ENCODE peak calls at places on chromosomes 16 and 17, in four cellular contexts. P is transverse colon, E is NCI-H1105, Q is caudate nucleus. G is an unnamed sample.

GRCh38 chr17:9175700-9176467 is 154.6 kb downstream of the NTN1 start:
- DNase-seq in E (no peak), Q (no peak), P (no peak), G (no peak)

GRCh38 chr17:82734987-82735866 is at the start of gene FN3K:
- DNase-seq in P (peak; percentile 73), Q (peak; percentile 74), E (peak; percentile 44), G (no peak)

GRCh38 chr17:58318065-58318481 is 10.5 kb downstream of the TSPOAP1 start:
- DNase-seq in Q (no peak), P (no peak), E (no peak), G (no peak)

GRCh38 chr17:64146418-64147109 is 16.6 kb upstream of the ERN1 start:
- DNase-seq in P (peak; percentile 60), E (peak; percentile 65), Q (peak; percentile 51), G (no peak)

GRCh38 chr16:71230122-71230845 is at the start of gene HYDIN:
- DNase-seq in E (peak; percentile 75), Q (peak; percentile 67), P (peak; percentile 41), G (no peak)

GRCh38 chr17:66493283-66494019 is 191.0 kb downstream of the PRKCA start:
- DNase-seq in E (no peak), P (no peak), Q (no peak), G (no peak)

GRCh38 chr17:73228748-73229236 is 32.9 kb downstream of the CPSF4L start:
- DNase-seq in E (no peak), Q (no peak), P (peak; percentile 66), G (peak; percentile 38)

GRCh38 chr16:80023865-80024264 is 423.3 kb upstream of the MAF start:
- DNase-seq in P (no peak), E (no peak), Q (no peak), G (no peak)

GRCh38 chr16:75928295-75928694 is 202.0 kb upstream of the CPHXL start:
- DNase-seq in E (no peak), P (no peak), Q (no peak), G (no peak)

GRCh38 chr16:70688266-70688742 is 2.5 kb upstream of the MTSS2 start:
- DNase-seq in E (no peak), Q (peak; percentile 89), P (peak; percentile 57), G (no peak)

GRCh38 chr16:84367750-84368320 is 503 bp upstream of the ATP2C2 start:
- DNase-seq in E (no peak), P (peak; percentile 60), Q (no peak), G (no peak)